ENCODE peak calls at places on chromosomes 6 and 20, in nine cellular contexts. G is CD8-positive, alpha-beta T cell; L is uterus; V is left ventricle myocardium inferior; A is neural progenitor cell; T is transverse colon; D is thyroid gland; S is ascending aorta; W is ovary. C is an unnamed sample.

GRCh38 chr6:29968130-29968529 is 25.8 kb downstream of the HLA-A start:
- DNase-seq in A (no peak), L (no peak), V (no peak), G (no peak), T (no peak), S (no peak), D (no peak), W (no peak), C (no peak)

GRCh38 chr6:75830959-75831885 is 82.2 kb downstream of the MYO6 start:
- DNase-seq in D (no peak), S (no peak), V (no peak), T (no peak), L (no peak), G (no peak), A (no peak), W (no peak), C (no peak)

GRCh38 chr6:45115696-45116095 is 212.4 kb upstream of the RUNX2 start:
- DNase-seq in D (no peak), V (no peak), L (no peak), A (no peak), W (no peak), S (no peak), G (no peak), T (no peak), C (no peak)

GRCh38 chr6:27866370-27867050 is 45.7 kb downstream of the OR2B2 start:
- DNase-seq in S (no peak), A (peak; percentile 60), D (no peak), G (peak; percentile 20), T (peak; percentile 25), V (no peak), W (no peak), L (no peak), C (no peak)

GRCh38 chr6:144141470-144141869 is 8.8 kb upstream of the STX11 start:
- DNase-seq in V (no peak), A (no peak), D (no peak), G (no peak), L (no peak), W (no peak), T (no peak), S (no peak), C (no peak)

GRCh38 chr20:37880726-37881591 is 22.0 kb upstream of the VSTM2L start:
- DNase-seq in G (no peak), T (no peak), W (peak; percentile 50), L (peak; percentile 26), A (no peak), D (peak; percentile 39), V (peak; percentile 87), S (no peak), C (peak; percentile 85)

GRCh38 chr6:87697581-87698552 is 4.2 kb downstream of the AKIRIN2 start:
- DNase-seq in V (no peak), T (no peak), D (no peak), A (peak; percentile 19), W (no peak), G (no peak), L (no peak), S (no peak), C (no peak)

GRCh38 chr20:38714308-38714707 is 10.0 kb upstream of the SLC32A1 start:
- DNase-seq in L (no peak), V (no peak), W (no peak), D (no peak), A (peak; percentile 38), S (no peak), T (no peak), G (no peak), C (no peak)

GRCh38 chr20:57780398-57780797 is 70.6 kb upstream of the PMEPA1 start:
- DNase-seq in V (no peak), S (no peak), T (no peak), A (no peak), W (no peak), L (no peak), G (no peak), D (no peak), C (no peak)

GRCh38 chr6:26475823-26476729 is 18.3 kb downstream of the BTN2A1 start:
- DNase-seq in L (no peak), D (no peak), V (no peak), T (no peak), S (no peak), W (no peak), A (peak; percentile 9), G (no peak), C (no peak)

GRCh38 chr6:26477431-26477830 is 19.7 kb downstream of the BTN2A1 start:
- DNase-seq in S (no peak), T (no peak), A (no peak), G (no peak), L (no peak), W (no peak), D (no peak), V (no peak), C (no peak)

GRCh38 chr6:26476893-26477292 is 19.1 kb downstream of the BTN2A1 start:
- DNase-seq in W (no peak), A (no peak), S (no peak), L (no peak), V (no peak), D (no peak), T (no peak), G (no peak), C (no peak)

GRCh38 chr6:26478985-26479278 is 21.2 kb upstream of the BTN1A1 start:
- DNase-seq in V (no peak), S (no peak), W (no peak), D (no peak), L (no peak), A (no peak), T (no peak), G (no peak), C (no peak)

GRCh38 chr6:26478100-26478984 is 20.6 kb downstream of the BTN2A1 start:
- DNase-seq in W (no peak), T (no peak), A (no peak), V (no peak), G (no peak), D (no peak), S (no peak), L (no peak), C (no peak)
- TF ChIP-seq CTCF in W (no peak), T (no peak), A (no peak), V (no peak), G (no peak), D (no peak), S (no peak), L (no peak), C (no peak)

DNA sequence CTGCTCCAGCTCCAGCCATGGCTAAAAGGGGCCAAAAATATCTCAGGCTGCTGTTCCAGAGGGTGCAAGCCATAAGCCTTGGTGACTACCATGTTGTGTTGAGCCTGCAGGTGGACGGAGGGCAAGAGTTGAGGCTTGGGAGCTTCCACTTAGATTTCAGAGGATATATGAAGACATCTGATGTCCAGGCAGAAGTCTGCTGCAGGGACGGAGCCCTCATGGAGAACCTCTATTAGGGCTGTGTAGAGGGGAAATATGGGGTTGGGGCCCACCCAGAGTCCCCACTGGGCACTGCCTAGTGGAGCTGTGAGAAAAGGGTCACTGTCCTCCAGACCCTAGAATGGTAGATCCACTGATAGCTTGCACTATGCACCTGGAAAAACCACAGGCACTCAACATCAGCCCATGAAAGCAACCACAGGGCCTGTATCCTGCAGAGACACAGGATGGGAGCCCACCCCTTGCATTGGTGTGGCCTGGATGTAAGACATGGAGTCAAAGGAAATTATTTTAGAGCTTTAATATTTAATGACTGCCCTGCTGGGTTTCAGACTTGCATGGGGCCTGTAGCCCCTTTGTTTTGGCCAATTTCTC is 70.5 kb downstream of the NINL start:
- DNase-seq in D (no peak), T (no peak), G (no peak), A (no peak), L (no peak), W (no peak), V (no peak), S (no peak), C (no peak)
- H3K9me3 ChIP-seq in D (no peaks in the 10 kb centered on the region), T (peaks cover 18% of the 10 kb centered on the region), G (peaks cover 12% of the 10 kb centered on the region), A (peaks cover 3% of the 10 kb centered on the region), L (no peaks in the 10 kb centered on the region), W (no peaks in the 10 kb centered on the region), V (peaks cover 25% of the 10 kb centered on the region), S (peaks cover 6% of the 10 kb centered on the region), C (no peaks in the 10 kb centered on the region)

GRCh38 chr20:9508240-9508661 is 6.1 kb upstream of the LAMP5 start:
- DNase-seq in V (no peak), G (no peak), S (no peak), T (no peak), A (no peak), W (no peak), L (no peak), D (no peak), C (no peak)

GRCh38 chr20:9506964-9507369 is 7.4 kb upstream of the LAMP5 start:
- DNase-seq in A (peak; percentile 46), L (no peak), D (no peak), W (no peak), T (no peak), V (no peak), S (no peak), G (no peak), C (no peak)

GRCh38 chr20:9508696-9509178 is 5.7 kb upstream of the LAMP5 start:
- DNase-seq in A (peak; percentile 37), W (no peak), T (no peak), L (no peak), V (no peak), D (no peak), S (no peak), G (no peak), C (no peak)

GRCh38 chr20:9506337-9506821 is 8.0 kb upstream of the LAMP5 start:
- DNase-seq in S (no peak), A (no peak), W (no peak), L (no peak), G (no peak), T (no peak), V (no peak), D (peak; percentile 35), C (no peak)

DNA sequence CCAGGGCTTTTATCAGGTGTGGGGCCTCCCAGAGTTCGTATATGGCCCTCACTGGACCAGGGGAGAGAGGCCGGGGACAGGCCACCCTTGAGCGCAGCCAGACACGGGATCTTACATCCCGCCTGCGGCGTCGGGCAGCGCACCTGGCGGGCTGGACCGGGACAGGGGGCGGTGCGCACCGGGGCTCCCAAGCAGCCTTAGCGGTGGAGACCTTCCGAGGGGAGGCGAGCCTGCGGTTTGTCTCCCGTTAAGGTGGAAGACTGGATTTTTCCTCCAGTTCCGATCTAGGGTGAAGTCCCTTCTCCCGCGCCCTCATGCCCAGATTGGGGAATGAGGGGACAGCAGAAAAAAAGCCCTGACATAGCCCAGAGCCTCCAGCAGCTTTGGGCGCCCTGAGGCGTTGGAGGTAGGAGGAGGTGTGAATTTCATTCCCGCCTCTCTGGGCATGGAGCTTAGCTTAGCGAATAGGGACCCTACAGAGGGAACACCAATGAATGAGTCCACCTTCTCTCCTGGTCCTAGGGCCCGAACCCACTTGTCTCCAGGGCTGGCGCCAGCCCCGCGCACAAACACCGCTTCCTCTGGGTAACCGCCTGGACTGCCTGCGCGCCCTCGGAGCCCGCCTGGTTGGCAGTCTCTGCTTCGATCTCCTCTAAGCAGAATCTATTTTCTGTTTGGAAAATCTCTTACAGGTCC is 6.7 kb upstream of the LAMP5 start:
- DNase-seq in G (no peak), S (no peak), D (no peak), L (no peak), W (no peak), T (no peak), V (no peak), A (no peak), C (no peak)
- H3K4me3 ChIP-seq in G (no peak overlapping the region), S (no peak overlapping the region), D (no peak overlapping the region), L (no peak overlapping the region), W (no peak overlapping the region), T (no peak overlapping the region), V (no peak overlapping the region), A (peak overlapping the region; percentile 22), C (no peak overlapping the region)

DNA sequence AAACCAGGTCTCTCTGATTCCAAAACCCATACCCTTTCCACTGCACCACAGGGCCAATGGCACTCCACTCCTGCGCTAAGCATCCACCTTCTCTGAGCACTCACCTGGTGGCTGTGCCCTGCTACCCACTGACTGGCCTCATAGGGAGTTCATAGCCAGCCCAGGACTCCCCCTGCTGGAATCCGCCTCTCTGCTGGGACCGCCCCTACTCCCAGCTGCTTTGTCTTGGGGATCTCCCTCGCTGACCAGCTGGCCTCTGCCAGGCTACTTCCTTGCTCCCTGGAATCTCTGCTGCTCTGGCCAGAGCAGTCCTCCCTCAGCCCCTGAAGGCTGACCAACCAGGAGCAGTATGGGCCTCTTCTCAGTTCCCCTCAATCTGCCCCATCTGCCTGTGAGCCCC is 129.7 kb downstream of the FAXC start:
- DNase-seq in V (no peak), S (no peak), W (no peak), L (no peak), A (peak; percentile 76), D (peak; percentile 10), G (no peak), T (no peak), C (no peak)
- TF ChIP-seq CTCF in V (no peak), S (no peak), W (no peak), L (no peak), A (peak; percentile 50), D (no peak), G (no peak), T (no peak), C (peak; percentile 18)